ENCODE peak calls at places on chromosome 3, in six cellular contexts. E, S, J, C, Q and L are unnamed samples.

GRCh38 chr3:77342688-77343087 is 302.8 kb downstream of the ROBO2 start:
- DNase-seq in E (no peak), S (no peak), J (no peak), C (no peak), Q (no peak), L (no peak)

GRCh38 chr3:54756330-54756731 is 171.5 kb downstream of the LRTM1 start:
- DNase-seq in E (no peak), S (no peak), J (no peak), C (no peak), Q (no peak), L (no peak)

GRCh38 chr3:42728056-42728455 is 25.5 kb upstream of the HHATL start:
- DNase-seq in E (no peak), S (no peak), J (no peak), C (no peak), Q (peak; percentile 2), L (no peak)

GRCh38 chr3:21697707-21698106 is 53.3 kb downstream of the ZNF385D start:
- DNase-seq in E (no peak), S (no peak), J (no peak), C (no peak), Q (no peak), L (no peak)

GRCh38 chr3:169266986-169267385 is 396.5 kb downstream of the MECOM start:
- DNase-seq in E (no peak), S (no peak), J (no peak), C (no peak), Q (no peak), L (no peak)

GRCh38 chr3:58490860-58491501 is 915 bp upstream of the KCTD6 start:
- DNase-seq in E (no peak), S (no peak), J (no peak), C (no peak), Q (no peak), L (no peak)

GRCh38 chr3:28286595-28286994 is 45.2 kb downstream of the CMC1 start:
- DNase-seq in E (no peak), S (no peak), J (peak; percentile 18), C (peak; percentile 37), Q (no peak), L (no peak)

GRCh38 chr3:137222736-137223135 is 265.0 kb downstream of the IL20RB start:
- DNase-seq in E (no peak), S (no peak), J (no peak), C (no peak), Q (no peak), L (no peak)

GRCh38 chr3:13712682-13713180 is 163.8 kb downstream of the FBLN2 start:
- DNase-seq in E (peak; percentile 75), S (no peak), J (no peak), C (no peak), Q (peak; percentile 6), L (peak; percentile 79)

GRCh38 chr3:142319094-142319493 is 93.7 kb upstream of the GK5 start:
- DNase-seq in E (no peak), S (no peak), J (no peak), C (peak; percentile 31), Q (no peak), L (no peak)

GRCh38 chr3:143951351-143951971 is 20.2 kb upstream of the DIPK2A start:
- DNase-seq in E (no peak), S (no peak), J (peak; percentile 26), C (peak; percentile 32), Q (no peak), L (no peak)

GRCh38 chr3:115588201-115588600 is 35.1 kb upstream of the GAP43 start:
- DNase-seq in E (no peak), S (no peak), J (no peak), C (no peak), Q (no peak), L (no peak)

GRCh38 chr3:35648347-35648746 is 9.0 kb downstream of the ARPP21 start:
- DNase-seq in E (no peak), S (no peak), J (no peak), C (no peak), Q (no peak), L (no peak)

GRCh38 chr3:40877651-40878463 is 321.4 kb upstream of the CTNNB1 start:
- DNase-seq in E (no peak), S (peak; percentile 81), J (no peak), C (no peak), Q (peak; percentile 86), L (peak; percentile 93)

GRCh38 chr3:10205461-10206165 is 40.9 kb downstream of the IRAK2 start:
- DNase-seq in E (no peak), S (peak; percentile 54), J (peak; percentile 80), C (no peak), Q (peak; percentile 42), L (no peak)

GRCh38 chr3:159798951-159799350 is 189.7 kb upstream of the IL12A start:
- DNase-seq in E (no peak), S (no peak), J (no peak), C (no peak), Q (peak; percentile 55), L (no peak)

GRCh38 chr3:47348411-47349154 is 32.2 kb upstream of the PTPN23 start:
- DNase-seq in E (no peak), S (no peak), J (no peak), C (no peak), Q (no peak), L (no peak)

GRCh38 chr3:94176886-94177285 is 114.0 kb downstream of the NSUN3 start:
- DNase-seq in E (no peak), S (no peak), J (no peak), C (no peak), Q (no peak), L (no peak)

GRCh38 chr3:13106308-13106970 is 33.2 kb upstream of the IQSEC1 start:
- DNase-seq in E (no peak), S (no peak), J (no peak), C (no peak), Q (no peak), L (no peak)

GRCh38 chr3:171058058-171058457 is 31.5 kb upstream of the SLC2A2 start:
- DNase-seq in E (no peak), S (no peak), J (no peak), C (no peak), Q (no peak), L (no peak)

GRCh38 chr3:142931222-142931621 is 32.3 kb downstream of the PAQR9 start:
- DNase-seq in E (peak; percentile 89), S (no peak), J (no peak), C (no peak), Q (no peak), L (no peak)

GRCh38 chr3:4720316-4721075 is 227.3 kb downstream of the ITPR1 start:
- DNase-seq in E (peak; percentile 95), S (peak; percentile 82), J (peak; percentile 60), C (peak; percentile 77), Q (peak; percentile 79), L (no peak)

GRCh38 chr3:172098698-172099494 is 59.5 kb downstream of the FNDC3B start:
- DNase-seq in E (no peak), S (no peak), J (no peak), C (no peak), Q (no peak), L (no peak)

GRCh38 chr3:49733551-49733950 is 9.8 kb upstream of the GMPPB start:
- DNase-seq in E (no peak), S (no peak), J (no peak), C (no peak), Q (no peak), L (no peak)

GRCh38 chr3:190053919-190054672 is 66.6 kb downstream of the P3H2 start:
- DNase-seq in E (no peak), S (no peak), J (peak; percentile 68), C (no peak), Q (no peak), L (no peak)

DNA sequence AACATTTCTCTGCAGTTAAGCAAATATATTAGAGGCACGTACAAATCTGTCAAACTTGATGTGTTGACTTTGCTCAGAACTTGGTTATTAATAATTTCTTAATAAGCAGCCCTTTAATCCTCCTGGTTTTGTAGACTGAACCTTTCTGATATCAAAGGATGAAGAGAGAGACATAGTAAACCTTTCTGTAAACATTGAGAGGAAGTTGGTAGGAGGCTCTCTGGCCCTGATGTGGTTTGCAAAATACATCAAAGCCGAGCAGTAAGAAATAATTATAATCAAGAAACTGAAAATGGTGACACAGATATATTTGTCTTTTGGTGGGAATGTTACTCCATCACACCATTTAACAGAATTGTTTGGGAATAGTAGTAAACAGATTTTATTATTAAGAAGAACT is 111.9 kb downstream of the OXSM start:
- DNase-seq in E (no peak), S (no peak), J (no peak), C (no peak), Q (no peak), L (no peak)
- H3K27ac ChIP-seq in E (no peak overlapping the region), S (no peak overlapping the region), J (no peak overlapping the region), C (no peak overlapping the region), Q (no peak overlapping the region), L (no peak overlapping the region)

GRCh38 chr3:128607710-128608048 is 42.9 kb downstream of the RPN1 start:
- DNase-seq in E (no peak), S (no peak), J (no peak), C (no peak), Q (no peak), L (no peak)
- H3K4me3 ChIP-seq in E (peak overlapping the region; percentile 59), S (peak overlapping the region; percentile 59), J (no peak overlapping the region), C (no peak overlapping the region), Q (peak overlapping the region; percentile 83), L (peak overlapping the region; percentile 51)

GRCh38 chr3:52221563-52222318 is 3.7 kb downstream of the TLR9 start:
- DNase-seq in E (no peak), S (no peak), J (no peak), C (no peak), Q (no peak), L (no peak)

GRCh38 chr3:52218953-52219650 is 6.3 kb downstream of the TLR9 start:
- DNase-seq in E (no peak), S (peak; percentile 71), J (no peak), C (no peak), Q (peak; percentile 75), L (no peak)

GRCh38 chr3:52218454-52218853 is 7.0 kb downstream of the TLR9 start:
- DNase-seq in E (no peak), S (no peak), J (no peak), C (peak; percentile 49), Q (no peak), L (no peak)

GRCh38 chr3:52221141-52221562 is 4.3 kb downstream of the TLR9 start:
- DNase-seq in E (no peak), S (no peak), J (no peak), C (no peak), Q (no peak), L (no peak)

GRCh38 chr3:52220380-52221026 is 4.9 kb downstream of the TLR9 start:
- DNase-seq in E (no peak), S (peak; percentile 87), J (peak; percentile 54), C (peak; percentile 77), Q (peak; percentile 75), L (no peak)
- TF ChIP-seq POLR2AphosphoS5 in E (peak; percentile 53), S (no peak), J (no peak), C (no peak), Q (peak; percentile 45), L (peak; percentile 27)

GRCh38 chr3:150217691-150218090 is 190.4 kb upstream of the TSC22D2 start:
- DNase-seq in E (peak; percentile 79), S (no peak), J (no peak), C (no peak), Q (no peak), L (no peak)

GRCh38 chr3:150218236-150218635 is 189.9 kb upstream of the TSC22D2 start:
- DNase-seq in E (no peak), S (no peak), J (no peak), C (no peak), Q (no peak), L (no peak)

GRCh38 chr3:150216041-150216811 is 191.9 kb upstream of the TSC22D2 start:
- DNase-seq in E (peak; percentile 86), S (no peak), J (no peak), C (no peak), Q (no peak), L (no peak)

GRCh38 chr3:150215616-150216015 is 192.5 kb upstream of the TSC22D2 start:
- DNase-seq in E (peak; percentile 14), S (no peak), J (no peak), C (no peak), Q (no peak), L (peak; percentile 65)

GRCh38 chr3:150216866-150217600 is 191.1 kb upstream of the TSC22D2 start:
- DNase-seq in E (peak; percentile 90), S (no peak), J (no peak), C (no peak), Q (no peak), L (no peak)
- H3K27ac ChIP-seq in E (no peak overlapping the region), S (no peak overlapping the region), J (no peak overlapping the region), C (no peak overlapping the region), Q (peak overlapping the region; percentile 33), L (no peak overlapping the region)